ENCODE peak calls at places on chromosome 13, in nine cellular contexts. I is hypothalamus, A is germinal center, X is T-cell, W is glutamatergic neuron, F is HCEC 1CT, V is H7, Q is body of pancreas, L is SHP77. U is an unnamed sample.

GRCh38 chr13:114142640-114143490 is 10.4 kb upstream of the RASA3 start:
- DNase-seq in I (no peak), A (no peak), X (peak), W (no peak), F (no peak), V (no peak), Q (peak), L (peak), U (peak)

GRCh38 chr13:88802886-88803285 is 1131.7 kb downstream of the SLITRK5 start:
- DNase-seq in I (no peak), A (no peak), X (no peak), W (no peak), F (peak), V (no peak), Q (no peak), L (no peak), U (no peak)

GRCh38 chr13:79427265-79427664 is 21.2 kb upstream of the RBM26 start:
- DNase-seq in I (no peak), A (no peak), X (no peak), W (no peak), F (no peak), V (no peak), Q (no peak), L (no peak), U (no peak)

GRCh38 chr13:30429721-30430694 is 7.7 kb downstream of the UBE2L5 start:
- DNase-seq in I (no peak), A (no peak), X (no peak), W (no peak), F (peak), V (no peak), Q (no peak), L (no peak), U (no peak)

GRCh38 chr13:112261924-112262323 is 114.2 kb upstream of the SPACA7 start:
- DNase-seq in I (no peak), A (no peak), X (no peak), W (no peak), F (no peak), V (no peak), Q (no peak), L (no peak), U (no peak)

GRCh38 chr13:29948246-29948645 is 97.8 kb upstream of the UBL3 start:
- DNase-seq in I (no peak), A (no peak), X (no peak), W (no peak), F (peak), V (no peak), Q (no peak), L (no peak), U (no peak)

GRCh38 chr13:44155422-44156293 is 218.0 kb upstream of the SERP2 start:
- DNase-seq in I (peak), A (no peak), X (no peak), W (no peak), F (no peak), V (peak), Q (peak), L (peak), U (peak)

GRCh38 chr13:44904982-44905381 is 84.3 kb downstream of the NUFIP1 start:
- DNase-seq in I (peak), A (no peak), X (no peak), W (no peak), F (peak), V (no peak), Q (peak), L (no peak), U (peak)

GRCh38 chr13:21395953-21396352 is 63.1 kb downstream of the ZDHHC20 start:
- DNase-seq in I (no peak), A (no peak), X (peak), W (no peak), F (no peak), V (no peak), Q (no peak), L (no peak), U (no peak)

GRCh38 chr13:94860981-94861407 is 148.6 kb upstream of the SOX21 start:
- DNase-seq in I (no peak), A (no peak), X (no peak), W (no peak), F (peak), V (no peak), Q (no peak), L (no peak), U (no peak)

GRCh38 chr13:109628251-109628699 is 158.1 kb downstream of the IRS2 start:
- DNase-seq in I (no peak), A (no peak), X (no peak), W (no peak), F (peak), V (no peak), Q (no peak), L (no peak), U (no peak)

GRCh38 chr13:29878101-29878500 is 27.7 kb upstream of the UBL3 start:
- DNase-seq in I (no peak), A (no peak), X (no peak), W (no peak), F (no peak), V (no peak), Q (no peak), L (no peak), U (no peak)

GRCh38 chr13:73225983-73226382 is 167.2 kb downstream of the KLF5 start:
- DNase-seq in I (no peak), A (no peak), X (no peak), W (no peak), F (peak), V (no peak), Q (no peak), L (no peak), U (no peak)

GRCh38 chr13:59867867-59868266 is 295.9 kb downstream of the DIAPH3 start:
- DNase-seq in I (no peak), A (no peak), X (no peak), W (no peak), F (no peak), V (no peak), Q (no peak), L (no peak), U (no peak)

GRCh38 chr13:112161441-112162301 is 94.7 kb downstream of the SOX1 start:
- DNase-seq in I (no peak), A (no peak), X (no peak), W (no peak), F (no peak), V (peak), Q (no peak), L (no peak), U (no peak)

GRCh38 chr13:96025283-96025682 is 27.9 kb downstream of the UGGT2 start:
- DNase-seq in I (no peak), A (no peak), X (no peak), W (no peak), F (peak), V (no peak), Q (no peak), L (no peak), U (no peak)

GRCh38 chr13:19864018-19864338 is 529 bp upstream of the ZMYM5 start:
- DNase-seq in I (no peak), A (peak), X (peak), W (peak), F (peak), V (no peak), Q (peak), L (peak), U (peak)

GRCh38 chr13:71355010-71355409 is 512.0 kb downstream of the DACH1 start:
- DNase-seq in I (no peak), A (no peak), X (no peak), W (no peak), F (no peak), V (no peak), Q (no peak), L (no peak), U (no peak)

GRCh38 chr13:112077729-112078128 is 10.8 kb downstream of the SOX1 start:
- DNase-seq in I (no peak), A (no peak), X (no peak), W (no peak), F (no peak), V (peak), Q (no peak), L (no peak), U (no peak)

GRCh38 chr13:25180450-25180794 is 8.3 kb upstream of the AMER2 start:
- DNase-seq in I (no peak), A (no peak), X (no peak), W (no peak), F (no peak), V (no peak), Q (no peak), L (no peak), U (no peak)

U was measured in Right ventricle myocardium superior.